ENCODE peak calls at places on chromosomes 2 and 18, in nine cellular contexts. J is nephron progenitor cell, D is left ventricle myocardium inferior, O is cardiac muscle cell, E is epithelial cell of esophagus, T is fibroblast of pulmonary artery, B is fibroblast of lung, F is Panc1, L is AG04450. Q is an unnamed sample.

GRCh38 chr2:174516495-174517378 is 29.9 kb upstream of the GPR155 start:
- DNase-seq in D (no peak), F (no peak), J (no peak), B (no peak), O (no peak), L (no peak), E (no peak), T (no peak), Q (no peak)

GRCh38 chr2:210859314-210859713 is 302.9 kb downstream of the CPS1 start:
- DNase-seq in E (no peak), F (no peak), D (no peak), L (no peak), J (no peak), O (no peak), B (no peak), T (no peak), Q (no peak)

GRCh38 chr2:226902041-226902972 is 66.5 kb downstream of the RHBDD1 start:
- DNase-seq in E (no peak), B (peak), L (no peak), F (no peak), J (no peak), T (peak), D (no peak), O (peak), Q (no peak)

GRCh38 chr2:29449499-29449898 is 334.3 kb downstream of the CLIP4 start:
- DNase-seq in O (no peak), D (no peak), J (no peak), B (no peak), T (no peak), F (no peak), E (no peak), L (no peak), Q (no peak)

GRCh38 chr2:47501374-47502200 is 98.6 kb downstream of the MSH2 start:
- DNase-seq in T (peak), J (no peak), F (no peak), B (no peak), E (peak), O (peak), L (no peak), D (no peak), Q (peak)

GRCh38 chr18:58838165-58838860 is 26.4 kb upstream of the ZNF532 start:
- DNase-seq in L (no peak), B (no peak), F (no peak), T (no peak), O (no peak), D (no peak), E (no peak), J (no peak), Q (no peak)

GRCh38 chr18:37248281-37248680 is 317.3 kb downstream of the CELF4 start:
- DNase-seq in D (no peak), E (no peak), L (no peak), T (no peak), J (no peak), F (no peak), B (no peak), O (no peak), Q (no peak)

GRCh38 chr2:30656079-30656478 is 151.2 kb downstream of the CAPN13 start:
- DNase-seq in J (no peak), F (no peak), T (no peak), B (peak), O (peak), L (no peak), E (no peak), D (no peak), Q (peak)

GRCh38 chr2:239942871-239943311 is 82.3 kb downstream of the NDUFA10 start:
- DNase-seq in O (no peak), B (no peak), L (no peak), T (no peak), J (no peak), D (peak), E (no peak), F (no peak), Q (no peak)

GRCh38 chr18:3747176-3747973 is 297.4 kb downstream of the TGIF1 start:
- DNase-seq in O (peak), F (no peak), T (peak), E (peak), L (peak), D (no peak), J (no peak), B (peak), Q (peak)

GRCh38 chr2:230896346-230897115 is 28.5 kb downstream of the GPR55 start:
- DNase-seq in J (no peak), O (no peak), T (no peak), L (no peak), F (no peak), B (no peak), D (no peak), E (no peak), Q (no peak)

GRCh38 chr2:153828335-153828734 is 43.4 kb upstream of the GALNT13 start:
- DNase-seq in F (no peak), B (no peak), L (no peak), T (no peak), O (no peak), D (no peak), J (no peak), E (no peak), Q (no peak)

GRCh38 chr2:27042159-27042661 is 9.3 kb upstream of the AGBL5 start:
- DNase-seq in J (no peak), F (no peak), D (no peak), O (no peak), E (no peak), L (no peak), T (no peak), B (no peak), Q (no peak)

GRCh38 chr2:216057688-216058193 is 23.9 kb downstream of the PECR start:
- DNase-seq in E (peak), D (no peak), B (no peak), F (no peak), T (no peak), O (peak), J (no peak), L (no peak), Q (peak)

GRCh38 chr18:24885266-24885665 is 424.8 kb downstream of the HRH4 start:
- DNase-seq in F (no peak), D (no peak), T (no peak), L (no peak), B (no peak), E (no peak), O (no peak), J (no peak), Q (no peak)

DNA sequence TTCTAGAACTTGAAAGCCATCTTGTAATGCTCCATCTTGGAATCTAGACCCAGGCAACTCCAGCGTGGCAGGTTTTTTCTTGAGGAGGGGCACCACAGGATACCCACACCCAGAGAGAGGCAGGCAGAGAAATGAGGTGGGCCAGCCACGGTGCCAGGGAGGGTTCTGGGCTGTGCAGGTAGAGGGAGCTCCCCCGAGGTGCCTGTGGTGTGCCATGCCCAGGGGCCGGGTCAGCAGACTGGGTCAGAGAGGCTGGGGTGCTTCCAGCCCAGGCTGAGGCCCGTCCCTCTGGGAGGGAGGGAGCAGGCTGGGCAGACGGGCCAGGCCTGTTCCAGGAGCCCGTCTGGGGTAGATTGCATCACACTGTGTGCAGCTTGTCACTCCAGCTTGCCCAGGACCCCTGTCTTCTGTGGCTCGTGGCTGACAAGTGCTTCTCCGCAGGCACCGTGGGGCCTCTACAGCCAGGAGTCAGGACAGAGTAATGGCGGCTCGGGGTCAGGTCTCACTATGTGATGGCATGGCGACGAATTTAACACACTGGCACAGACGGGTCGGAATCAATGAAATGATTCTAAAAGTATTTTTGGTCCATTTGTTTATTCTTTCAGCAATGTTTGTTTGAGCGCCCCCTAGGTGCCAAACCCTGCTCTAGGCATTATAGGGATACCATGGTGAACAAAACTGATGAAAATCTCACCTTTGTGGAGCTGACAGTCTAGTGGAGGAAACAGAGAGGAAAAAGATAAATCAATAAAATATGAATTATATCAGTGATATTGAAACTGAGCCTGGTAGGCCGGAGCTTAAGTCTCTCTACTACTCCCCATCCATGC is 144.0 kb downstream of the ACOXL start:
- DNase-seq in T (no peak), L (no peak), E (no peak), D (no peak), O (no peak), J (no peak), F (no peak), B (no peak), Q (no peak)
- TF ChIP-seq CTCF in T (no peak), L (no peak), E (no peak), D (no peak), O (no peak), J (peak), F (peak), B (no peak), Q (no peak)

GRCh38 chr2:192197387-192197786 is 2.7 kb upstream of the TMEFF2 start:
- DNase-seq in T (peak), D (no peak), L (no peak), O (peak), F (no peak), E (peak), J (no peak), B (peak), Q (peak)
- TF ChIP-seq CTCF in T (peak), D (no peak), L (no peak), O (peak), F (peak), E (peak), J (no peak), B (peak), Q (no peak)

DNA sequence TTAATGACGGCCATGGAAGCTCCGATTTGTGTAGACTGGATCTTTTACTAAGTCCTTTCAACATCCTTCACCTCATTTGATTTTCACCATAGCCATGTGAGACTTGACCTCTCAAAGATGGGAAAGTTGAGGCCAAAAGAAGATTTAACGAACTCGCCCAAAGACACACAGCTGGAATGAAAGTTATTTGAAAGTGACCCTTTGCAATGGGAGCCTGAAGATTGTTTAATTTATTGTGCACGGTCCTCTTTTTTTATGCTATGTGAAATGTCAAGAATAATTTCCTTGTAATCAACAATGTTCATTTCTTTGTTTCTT is 58.0 kb upstream of the COPS8 start:
- DNase-seq in T (no peak), E (no peak), O (no peak), D (no peak), B (no peak), J (no peak), F (no peak), L (no peak), Q (no peak)
- TF ChIP-seq CTCF in T (no peak), E (no peak), O (no peak), D (peak), B (no peak), J (no peak), F (peak), L (no peak), Q (no peak)

GRCh38 chr2:82875891-82876290 is 1583.2 kb downstream of the SUCLG1 start:
- DNase-seq in F (no peak), D (no peak), L (no peak), O (peak), B (no peak), E (no peak), J (no peak), T (no peak), Q (no peak)

DNA sequence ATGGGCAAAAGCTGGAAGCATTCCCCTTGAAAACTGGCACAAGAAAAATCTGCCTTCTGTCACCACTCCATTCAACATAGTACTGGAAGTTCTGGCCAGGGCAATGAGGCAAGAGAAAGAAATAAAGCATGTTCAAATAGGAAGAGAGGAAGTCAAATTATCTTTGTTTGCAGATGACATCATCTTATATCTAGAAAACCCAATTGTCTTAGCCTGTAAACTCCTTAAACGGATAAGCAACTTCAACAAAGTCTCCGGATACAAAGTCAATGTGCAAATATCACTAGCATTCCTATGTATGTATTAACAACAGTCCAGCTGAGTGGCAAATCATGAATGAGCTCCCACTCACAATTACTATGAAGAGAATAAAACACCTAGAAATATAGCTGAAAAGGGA is 1579.3 kb downstream of the SUCLG1 start:
- DNase-seq in L (no peak), O (peak), D (no peak), J (no peak), E (no peak), F (no peak), B (no peak), T (peak), Q (no peak)
- TF ChIP-seq CTCF in L (no peak), O (no peak), D (no peak), J (no peak), E (no peak), F (no peak), B (no peak), T (no peak), Q (no peak)

GRCh38 chr2:71100195-71100964 is 29.6 kb downstream of the MCEE start:
- DNase-seq in E (peak), F (peak), T (peak), J (peak), B (peak), O (peak), D (peak), L (peak), Q (peak)
- TF ChIP-seq CTCF in E (peak), F (peak), T (peak), J (peak), B (peak), O (peak), D (peak), L (peak), Q (peak)

GRCh38 chr2:191869781-191870180 is 22.9 kb upstream of the CAVIN2 start:
- DNase-seq in B (peak), J (no peak), D (no peak), E (no peak), L (no peak), T (no peak), O (no peak), F (no peak), Q (peak)
- TF ChIP-seq CTCF in B (peak), J (no peak), D (no peak), E (no peak), L (no peak), T (no peak), O (no peak), F (no peak), Q (no peak)